ENCODE peak calls at places on chromosomes 1 and 21, in six cellular contexts. One of them, this sample, is unnamed.

GRCh38 chr1:66395202-66396061 is 138.5 kb upstream of the SGIP1 start:
- DNase-seq in lower leg skin: no peak
- DNase-seq in erythroblast: no peak
- DNase-seq in transverse colon: no peak
- DNase-seq in stomach: no peak
- DNase-seq in NB4: peak
- DNase-seq in this sample: no peak

GRCh38 chr1:47709302-47710074 is 271.6 kb downstream of the FOXD2 start:
- DNase-seq in lower leg skin: no peak
- DNase-seq in erythroblast: peak
- DNase-seq in transverse colon: peak
- DNase-seq in stomach: no peak
- DNase-seq in NB4: peak
- DNase-seq in this sample: no peak

GRCh38 chr1:94061513-94062443 is 59.2 kb downstream of the ABCA4 start:
- DNase-seq in lower leg skin: peak
- DNase-seq in erythroblast: peak
- DNase-seq in transverse colon: peak
- DNase-seq in stomach: peak
- DNase-seq in NB4: peak
- DNase-seq in this sample: peak

GRCh38 chr21:30354308-30355005 is 6.1 kb upstream of the KRTAP23-1 start:
- DNase-seq in lower leg skin: no peak
- DNase-seq in erythroblast: no peak
- DNase-seq in transverse colon: no peak
- DNase-seq in stomach: no peak
- DNase-seq in NB4: no peak
- DNase-seq in this sample: no peak

GRCh38 chr1:20896824-20897223 is 109.7 kb upstream of the HP1BP3 start:
- DNase-seq in lower leg skin: no peak
- DNase-seq in erythroblast: no peak
- DNase-seq in transverse colon: no peak
- DNase-seq in stomach: no peak
- DNase-seq in NB4: no peak
- DNase-seq in this sample: no peak

GRCh38 chr1:64986903-64987871 is 20.8 kb upstream of the JAK1 start:
- DNase-seq in lower leg skin: peak
- DNase-seq in erythroblast: no peak
- DNase-seq in transverse colon: no peak
- DNase-seq in stomach: no peak
- DNase-seq in NB4: peak
- DNase-seq in this sample: no peak

GRCh38 chr1:201570886-201571624 is 32.1 kb downstream of the NAV1 start:
- DNase-seq in lower leg skin: no peak
- DNase-seq in erythroblast: peak
- DNase-seq in transverse colon: no peak
- DNase-seq in stomach: no peak
- DNase-seq in NB4: no peak
- DNase-seq in this sample: no peak

GRCh38 chr1:16073490-16074104 is at the start of gene FAM131C:
- DNase-seq in lower leg skin: no peak
- DNase-seq in erythroblast: peak
- DNase-seq in transverse colon: peak
- DNase-seq in stomach: peak
- DNase-seq in NB4: peak
- DNase-seq in this sample: no peak

GRCh38 chr1:93844262-93845045 is 34.6 kb downstream of the DNTTIP2 start:
- DNase-seq in lower leg skin: peak
- DNase-seq in erythroblast: peak
- DNase-seq in transverse colon: peak
- DNase-seq in stomach: peak
- DNase-seq in NB4: peak
- DNase-seq in this sample: peak

GRCh38 chr1:53462769-53463501 is 3.7 kb downstream of the DMRTB1 start:
- DNase-seq in lower leg skin: no peak
- DNase-seq in erythroblast: no peak
- DNase-seq in transverse colon: no peak
- DNase-seq in stomach: no peak
- DNase-seq in NB4: no peak
- DNase-seq in this sample: no peak

GRCh38 chr21:32819702-32820101 is 48.1 kb upstream of the PAXBP1 start:
- DNase-seq in lower leg skin: peak
- DNase-seq in erythroblast: no peak
- DNase-seq in transverse colon: no peak
- DNase-seq in stomach: no peak
- DNase-seq in NB4: no peak
- DNase-seq in this sample: peak

GRCh38 chr1:221031015-221031889 is 152.0 kb downstream of the HLX start:
- DNase-seq in lower leg skin: no peak
- DNase-seq in erythroblast: peak
- DNase-seq in transverse colon: no peak
- DNase-seq in stomach: no peak
- DNase-seq in NB4: peak
- DNase-seq in this sample: no peak

GRCh38 chr1:212475151-212475550 is 42.4 kb downstream of the NENF start:
- DNase-seq in lower leg skin: no peak
- DNase-seq in erythroblast: no peak
- DNase-seq in transverse colon: no peak
- DNase-seq in stomach: no peak
- DNase-seq in NB4: no peak
- DNase-seq in this sample: no peak

GRCh38 chr1:201628490-201628889 is 89.6 kb downstream of the NAV1 start:
- DNase-seq in lower leg skin: no peak
- DNase-seq in erythroblast: no peak
- DNase-seq in transverse colon: no peak
- DNase-seq in stomach: no peak
- DNase-seq in NB4: no peak
- DNase-seq in this sample: no peak

GRCh38 chr1:62247391-62248168 is 52.9 kb downstream of the L1TD1 start:
- DNase-seq in lower leg skin: no peak
- DNase-seq in erythroblast: no peak
- DNase-seq in transverse colon: no peak
- DNase-seq in stomach: no peak
- DNase-seq in NB4: no peak
- DNase-seq in this sample: no peak

GRCh38 chr1:171743014-171743870 is 1.4 kb upstream of the VAMP4 start:
- DNase-seq in lower leg skin: peak
- DNase-seq in erythroblast: peak
- DNase-seq in transverse colon: peak
- DNase-seq in stomach: no peak
- DNase-seq in NB4: no peak
- DNase-seq in this sample: no peak

GRCh38 chr1:228698017-228698329 is 37.3 kb upstream of the RHOU start:
- DNase-seq in lower leg skin: no peak
- DNase-seq in erythroblast: no peak
- DNase-seq in transverse colon: no peak
- DNase-seq in stomach: no peak
- DNase-seq in NB4: no peak
- DNase-seq in this sample: no peak

GRCh38 chr1:85258536-85259117 is 835 bp downstream of the C1orf52 start:
- DNase-seq in lower leg skin: no peak
- DNase-seq in erythroblast: peak
- DNase-seq in transverse colon: no peak
- DNase-seq in stomach: no peak
- DNase-seq in NB4: peak
- DNase-seq in this sample: no peak

GRCh38 chr1:204286841-204287387 is 72.8 kb downstream of the PLEKHA6 start:
- DNase-seq in lower leg skin: peak
- DNase-seq in erythroblast: no peak
- DNase-seq in transverse colon: peak
- DNase-seq in stomach: peak
- DNase-seq in NB4: peak
- DNase-seq in this sample: no peak

GRCh38 chr1:161096015-161096414 is 2.1 kb upstream of the KLHDC9 start:
- DNase-seq in lower leg skin: no peak
- DNase-seq in erythroblast: no peak
- DNase-seq in transverse colon: no peak
- DNase-seq in stomach: no peak
- DNase-seq in NB4: no peak
- DNase-seq in this sample: no peak

GRCh38 chr1:40783001-40783905 is at the start of gene KCNQ4:
- DNase-seq in lower leg skin: no peak
- DNase-seq in erythroblast: peak
- DNase-seq in transverse colon: peak
- DNase-seq in stomach: peak
- DNase-seq in NB4: peak
- DNase-seq in this sample: peak

GRCh38 chr1:229360417-229360816 is 17.6 kb upstream of the CCSAP start:
- DNase-seq in lower leg skin: no peak
- DNase-seq in erythroblast: no peak
- DNase-seq in transverse colon: no peak
- DNase-seq in stomach: no peak
- DNase-seq in NB4: no peak
- DNase-seq in this sample: no peak

GRCh38 chr1:215567491-215568286 is 585 bp downstream of the KCTD3 start:
- DNase-seq in lower leg skin: no peak
- DNase-seq in erythroblast: peak
- DNase-seq in transverse colon: peak
- DNase-seq in stomach: no peak
- DNase-seq in NB4: peak
- DNase-seq in this sample: peak
- TF ChIP-seq POLR2A in lower leg skin: no peak
- TF ChIP-seq POLR2A in erythroblast: no peak
- TF ChIP-seq POLR2A in transverse colon: no peak
- TF ChIP-seq POLR2A in stomach: no peak
- TF ChIP-seq POLR2A in NB4: no peak
- TF ChIP-seq POLR2A in this sample: no peak

DNA sequence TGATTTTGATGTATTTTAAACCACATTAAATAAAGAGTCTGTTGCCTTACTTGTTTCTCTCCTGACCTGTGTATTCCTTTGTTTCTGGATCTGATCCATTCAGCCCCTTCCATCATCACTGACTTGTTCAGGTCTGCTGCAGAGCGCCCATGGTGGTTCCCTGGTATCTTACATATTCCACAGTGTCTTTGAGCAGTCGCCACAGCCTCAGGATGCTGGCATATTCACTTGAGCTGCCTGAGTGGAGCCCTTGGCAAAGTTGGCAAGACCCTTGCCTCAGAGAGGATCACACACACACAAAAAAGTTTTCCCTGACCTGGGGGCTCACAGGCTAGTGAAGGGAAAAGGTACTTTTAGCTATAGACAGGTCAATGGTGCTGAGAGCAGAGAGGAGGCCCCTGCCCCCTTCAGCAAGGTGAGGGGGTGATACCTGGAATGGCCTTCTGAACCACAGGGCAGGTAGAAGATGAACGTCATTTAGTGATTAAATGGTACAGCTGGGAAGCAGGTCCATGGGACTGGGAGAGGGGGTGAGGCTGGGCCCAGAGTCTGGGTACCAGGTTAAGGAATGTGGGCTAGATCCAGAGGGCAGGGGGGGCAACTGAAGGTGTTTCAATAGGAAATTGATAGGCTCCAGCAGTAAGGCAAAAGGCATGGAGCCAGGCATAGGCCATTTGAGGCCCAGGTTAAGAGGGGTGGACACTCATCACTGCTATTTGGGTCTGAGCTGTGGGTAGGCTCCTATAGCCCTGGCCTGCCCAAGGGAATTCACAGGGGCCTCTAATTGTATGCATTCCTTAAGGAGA is 2.0 kb upstream of the CCDC28B start:
- DNase-seq in lower leg skin: no peak
- DNase-seq in erythroblast: no peak
- DNase-seq in transverse colon: no peak
- DNase-seq in stomach: no peak
- DNase-seq in NB4: no peak
- DNase-seq in this sample: no peak
- TF ChIP-seq POLR2A in lower leg skin: no peak
- TF ChIP-seq POLR2A in erythroblast: no peak
- TF ChIP-seq POLR2A in transverse colon: no peak
- TF ChIP-seq POLR2A in stomach: no peak
- TF ChIP-seq POLR2A in NB4: no peak
- TF ChIP-seq POLR2A in this sample: no peak

DNA sequence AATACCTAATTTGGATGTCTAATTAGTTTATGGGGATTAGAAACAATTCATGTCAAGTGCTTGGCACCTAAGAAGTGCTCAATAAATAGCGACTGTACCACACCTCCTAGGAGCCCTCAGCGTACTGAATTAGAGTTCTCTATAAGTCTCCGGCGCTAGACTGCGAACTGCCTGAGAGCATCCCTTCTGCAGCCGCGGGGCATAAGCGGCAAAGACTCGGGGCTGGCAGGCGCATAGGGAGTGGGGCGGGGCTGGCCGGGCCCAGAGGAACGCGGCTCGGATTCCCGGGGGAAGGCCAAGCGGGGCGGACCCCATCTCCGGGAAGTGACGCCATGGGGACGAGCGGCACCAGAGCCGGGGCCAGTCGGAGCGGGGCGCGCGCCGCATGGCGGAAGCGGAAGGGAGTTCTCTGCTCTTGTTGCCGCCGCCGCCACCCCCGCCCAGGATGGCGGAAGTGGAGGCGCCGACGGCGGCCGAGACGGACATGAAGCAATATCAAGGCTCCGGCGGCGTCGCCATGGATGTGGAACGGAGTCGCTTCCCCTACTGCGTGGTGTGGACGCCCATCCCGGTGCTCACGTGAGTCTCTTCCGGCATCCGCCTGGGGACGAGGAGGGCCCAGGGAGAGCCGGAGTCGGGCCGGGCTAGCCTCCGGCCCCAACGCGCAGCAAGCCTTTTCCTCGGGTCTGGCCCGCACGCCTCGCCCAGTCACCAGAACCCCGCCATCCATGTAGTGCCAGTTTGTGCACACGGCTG is at the start of gene TMEM222:
- DNase-seq in lower leg skin: peak
- DNase-seq in erythroblast: peak
- DNase-seq in transverse colon: peak
- DNase-seq in stomach: peak
- DNase-seq in NB4: peak
- DNase-seq in this sample: peak
- TF ChIP-seq POLR2A in lower leg skin: no peak
- TF ChIP-seq POLR2A in erythroblast: peak
- TF ChIP-seq POLR2A in transverse colon: peak
- TF ChIP-seq POLR2A in stomach: no peak
- TF ChIP-seq POLR2A in NB4: peak
- TF ChIP-seq POLR2A in this sample: peak

GRCh38 chr21:38086580-38086979 is 170.2 kb upstream of the KCNJ15 start:
- DNase-seq in lower leg skin: no peak
- DNase-seq in erythroblast: no peak
- DNase-seq in transverse colon: no peak
- DNase-seq in stomach: no peak
- DNase-seq in NB4: no peak
- DNase-seq in this sample: no peak

GRCh38 chr21:38083534-38083933 is 167.3 kb upstream of the KCNJ6 start:
- DNase-seq in lower leg skin: no peak
- DNase-seq in erythroblast: no peak
- DNase-seq in transverse colon: no peak
- DNase-seq in stomach: no peak
- DNase-seq in NB4: no peak
- DNase-seq in this sample: no peak

GRCh38 chr21:38092033-38092432 is 164.8 kb upstream of the KCNJ15 start:
- DNase-seq in lower leg skin: no peak
- DNase-seq in erythroblast: no peak
- DNase-seq in transverse colon: no peak
- DNase-seq in stomach: no peak
- DNase-seq in NB4: no peak
- DNase-seq in this sample: no peak

GRCh38 chr21:38089763-38090046 is 167.1 kb upstream of the KCNJ15 start:
- DNase-seq in lower leg skin: no peak
- DNase-seq in erythroblast: no peak
- DNase-seq in transverse colon: no peak
- DNase-seq in stomach: no peak
- DNase-seq in NB4: no peak
- DNase-seq in this sample: no peak

GRCh38 chr21:38088916-38089762 is 167.7 kb upstream of the KCNJ15 start:
- DNase-seq in lower leg skin: no peak
- DNase-seq in erythroblast: no peak
- DNase-seq in transverse colon: no peak
- DNase-seq in stomach: no peak
- DNase-seq in NB4: no peak
- DNase-seq in this sample: no peak
- TF ChIP-seq POLR2A in lower leg skin: no peak
- TF ChIP-seq POLR2A in erythroblast: no peak
- TF ChIP-seq POLR2A in transverse colon: no peak
- TF ChIP-seq POLR2A in stomach: no peak
- TF ChIP-seq POLR2A in NB4: no peak
- TF ChIP-seq POLR2A in this sample: no peak

This sample was measured in uterus.